ENCODE peak calls at places on chromosome 18, in four cellular contexts. One of them, this sample, is unnamed.

GRCh38 chr18:37764526-37764925 is 198.9 kb upstream of the CELF4 start:
- DNase-seq in HepG2: no peak
- DNase-seq in IMR-90: no peak
- DNase-seq in fibroblast of villous mesenchyme: no peak
- DNase-seq in this sample: no peak

GRCh38 chr18:45764000-45764686 is 40.2 kb downstream of the SLC14A1 start:
- DNase-seq in HepG2: no peak
- DNase-seq in IMR-90: peak; percentile 67
- DNase-seq in fibroblast of villous mesenchyme: peak; percentile 27
- DNase-seq in this sample: no peak

GRCh38 chr18:3498705-3499451 is 48.9 kb downstream of the TGIF1 start:
- DNase-seq in HepG2: no peak
- DNase-seq in IMR-90: peak; percentile 39
- DNase-seq in fibroblast of villous mesenchyme: peak; percentile 51
- DNase-seq in this sample: no peak

GRCh38 chr18:3448845-3449701 is 899 bp upstream of the TGIF1 start:
- DNase-seq in HepG2: peak; percentile 91
- DNase-seq in IMR-90: peak; percentile 90
- DNase-seq in fibroblast of villous mesenchyme: peak; percentile 97
- DNase-seq in this sample: no peak

GRCh38 chr18:66439207-66439606 is 164.7 kb downstream of the CDH19 start:
- DNase-seq in HepG2: no peak
- DNase-seq in IMR-90: no peak
- DNase-seq in fibroblast of villous mesenchyme: no peak
- DNase-seq in this sample: no peak

GRCh38 chr18:4068552-4069158 is 386.5 kb downstream of the DLGAP1 start:
- DNase-seq in HepG2: peak; percentile 34
- DNase-seq in IMR-90: peak; percentile 56
- DNase-seq in fibroblast of villous mesenchyme: peak; percentile 32
- DNase-seq in this sample: no peak

GRCh38 chr18:47898055-47898454 is 32.4 kb downstream of the SMAD2 start:
- DNase-seq in HepG2: no peak
- DNase-seq in IMR-90: no peak
- DNase-seq in fibroblast of villous mesenchyme: no peak
- DNase-seq in this sample: no peak

GRCh38 chr18:26453370-26454030 is 94.9 kb downstream of the KCTD1 start:
- DNase-seq in HepG2: no peak
- DNase-seq in IMR-90: no peak
- DNase-seq in fibroblast of villous mesenchyme: no peak
- DNase-seq in this sample: no peak

GRCh38 chr18:51028201-51028805 is 1.7 kb upstream of the SMAD4 start:
- DNase-seq in HepG2: peak; percentile 65
- DNase-seq in IMR-90: peak; percentile 50
- DNase-seq in fibroblast of villous mesenchyme: no peak
- DNase-seq in this sample: no peak

GRCh38 chr18:46718501-46719341 is 38.1 kb downstream of the ST8SIA5 start:
- DNase-seq in HepG2: no peak
- DNase-seq in IMR-90: peak; percentile 68
- DNase-seq in fibroblast of villous mesenchyme: peak; percentile 33
- DNase-seq in this sample: peak; percentile 4

GRCh38 chr18:54387631-54388030 is 29.9 kb downstream of the C18orf54 start:
- DNase-seq in HepG2: no peak
- DNase-seq in IMR-90: no peak
- DNase-seq in fibroblast of villous mesenchyme: no peak
- DNase-seq in this sample: no peak

GRCh38 chr18:55552498-55553189 is 35.3 kb downstream of the TCF4 start:
- DNase-seq in HepG2: no peak
- DNase-seq in IMR-90: peak; percentile 91
- DNase-seq in fibroblast of villous mesenchyme: peak; percentile 7
- DNase-seq in this sample: no peak

GRCh38 chr18:408367-408766 is 92.1 kb downstream of the COLEC12 start:
- DNase-seq in HepG2: no peak
- DNase-seq in IMR-90: no peak
- DNase-seq in fibroblast of villous mesenchyme: no peak
- DNase-seq in this sample: no peak

GRCh38 chr18:75923169-75923568 is 495.7 kb upstream of the SMIM21 start:
- DNase-seq in HepG2: no peak
- DNase-seq in IMR-90: peak; percentile 1
- DNase-seq in fibroblast of villous mesenchyme: peak; percentile 1
- DNase-seq in this sample: no peak

GRCh38 chr18:36580266-36580665 is 248.5 kb downstream of the TPGS2 start:
- DNase-seq in HepG2: no peak
- DNase-seq in IMR-90: peak; percentile 51
- DNase-seq in fibroblast of villous mesenchyme: peak; percentile 62
- DNase-seq in this sample: no peak

DNA sequence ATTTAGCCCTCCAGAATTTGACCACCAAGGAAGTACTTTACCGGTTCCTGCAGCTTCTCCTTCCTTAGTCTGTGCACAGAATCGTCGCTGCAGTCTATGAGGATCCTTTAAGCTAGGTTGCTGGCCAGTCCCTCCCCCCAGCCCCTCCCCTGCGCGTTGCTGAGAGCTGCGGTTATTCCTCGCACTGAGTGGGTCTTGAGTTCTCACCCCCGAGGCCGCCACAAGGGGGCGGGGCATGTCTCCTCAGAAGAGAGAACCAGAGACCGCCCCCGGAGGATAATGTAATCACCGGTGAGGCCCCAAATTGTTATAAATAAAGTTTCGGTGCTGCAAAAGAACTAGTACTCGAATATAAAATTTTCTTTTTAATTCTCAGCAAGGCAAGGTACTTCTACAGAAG is 1184.9 kb upstream of the CDH2 start:
- DNase-seq in HepG2: no peak
- DNase-seq in IMR-90: no peak
- DNase-seq in fibroblast of villous mesenchyme: peak; percentile 67
- DNase-seq in this sample: no peak
- TF ChIP-seq CTCF in HepG2: no peak
- TF ChIP-seq CTCF in IMR-90: no peak
- TF ChIP-seq CTCF in fibroblast of villous mesenchyme: peak; percentile 53
- TF ChIP-seq CTCF in this sample: no peak

GRCh38 chr18:13868501-13869271 is 44.7 kb downstream of the MC5R start:
- DNase-seq in HepG2: no peak
- DNase-seq in IMR-90: no peak
- DNase-seq in fibroblast of villous mesenchyme: no peak
- DNase-seq in this sample: no peak
- H3K4me3 ChIP-seq in HepG2: no peak overlapping the region
- H3K4me3 ChIP-seq in IMR-90: no peak overlapping the region
- H3K4me3 ChIP-seq in fibroblast of villous mesenchyme: no peak overlapping the region
- H3K4me3 ChIP-seq in this sample: no peak overlapping the region

DNA sequence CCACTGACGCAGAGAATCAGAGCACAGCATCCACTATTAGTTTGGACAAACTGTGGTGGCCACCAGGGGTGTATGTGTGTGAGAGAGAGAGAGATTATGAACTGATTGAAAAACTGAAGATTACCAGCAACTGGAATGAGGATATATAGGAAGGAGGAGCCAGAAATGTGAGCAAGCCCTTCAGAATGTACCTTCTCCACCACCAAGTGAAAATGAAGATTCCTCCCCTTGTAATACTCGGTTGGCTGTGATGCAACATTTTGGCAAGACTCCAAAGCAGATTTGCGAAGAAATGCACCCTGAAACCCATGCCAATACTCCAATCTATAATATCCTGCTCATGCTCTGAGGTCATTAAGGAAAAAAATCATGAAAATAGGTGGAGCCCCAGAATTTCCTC is 121.2 kb upstream of the SLC35G4 start:
- DNase-seq in HepG2: no peak
- DNase-seq in IMR-90: peak; percentile 41
- DNase-seq in fibroblast of villous mesenchyme: peak; percentile 3
- DNase-seq in this sample: peak; percentile 12
- TF ChIP-seq CTCF in HepG2: no peak
- TF ChIP-seq CTCF in IMR-90: no peak
- TF ChIP-seq CTCF in fibroblast of villous mesenchyme: no peak
- TF ChIP-seq CTCF in this sample: no peak

DNA sequence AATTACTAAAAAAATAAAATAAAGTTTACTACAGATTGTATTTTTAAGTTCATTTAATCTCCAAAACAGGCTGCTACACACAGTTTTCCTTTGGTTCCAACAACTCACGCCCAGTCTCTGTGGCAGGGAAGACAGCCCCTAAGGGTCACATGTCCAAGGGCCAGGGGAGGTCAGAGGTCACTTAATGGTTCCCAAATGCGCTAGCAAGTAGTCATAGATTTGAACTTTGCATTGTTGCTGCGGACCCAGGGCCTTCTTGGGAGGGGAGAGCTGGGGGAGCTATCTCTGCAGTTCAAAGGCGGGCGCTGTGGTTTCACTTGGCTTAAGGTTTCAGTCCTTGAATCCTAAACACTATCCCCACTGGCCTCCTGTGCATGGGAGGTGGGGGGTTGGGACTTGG is 74.8 kb upstream of the ZNF532 start:
- DNase-seq in HepG2: no peak
- DNase-seq in IMR-90: no peak
- DNase-seq in fibroblast of villous mesenchyme: peak; percentile 80
- DNase-seq in this sample: no peak
- H3K4me3 ChIP-seq in HepG2: no peak overlapping the region
- H3K4me3 ChIP-seq in IMR-90: no peak overlapping the region
- H3K4me3 ChIP-seq in fibroblast of villous mesenchyme: no peak overlapping the region
- H3K4me3 ChIP-seq in this sample: no peak overlapping the region

DNA sequence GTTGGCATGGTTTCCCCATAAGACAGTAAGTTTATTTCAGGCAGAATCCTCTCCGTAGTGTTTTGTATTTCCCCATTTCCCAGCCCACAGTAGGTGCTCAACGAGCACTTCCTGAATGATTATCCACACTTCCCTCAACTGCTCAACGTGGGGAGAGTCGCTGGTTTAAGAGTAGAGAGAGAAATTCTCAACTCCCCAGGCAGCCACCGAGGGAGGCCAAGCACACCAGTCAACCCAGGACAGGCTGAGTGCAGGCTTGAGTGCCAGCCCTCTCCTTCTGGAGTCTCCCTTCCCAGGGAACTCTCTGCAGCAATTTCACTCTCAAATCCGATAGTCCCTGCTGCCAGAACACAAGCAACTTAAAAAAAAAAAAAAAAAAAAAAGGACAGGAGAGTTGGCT is 92.0 kb upstream of the LMAN1 start:
- DNase-seq in HepG2: no peak
- DNase-seq in IMR-90: no peak
- DNase-seq in fibroblast of villous mesenchyme: no peak
- DNase-seq in this sample: no peak
- TF ChIP-seq CTCF in HepG2: no peak
- TF ChIP-seq CTCF in IMR-90: no peak
- TF ChIP-seq CTCF in fibroblast of villous mesenchyme: no peak
- TF ChIP-seq CTCF in this sample: no peak

GRCh38 chr18:39453356-39453755 is 1887.8 kb upstream of the CELF4 start:
- DNase-seq in HepG2: no peak
- DNase-seq in IMR-90: no peak
- DNase-seq in fibroblast of villous mesenchyme: no peak
- DNase-seq in this sample: no peak
- H3K4me3 ChIP-seq in HepG2: no peak overlapping the region
- H3K4me3 ChIP-seq in IMR-90: no peak overlapping the region
- H3K4me3 ChIP-seq in fibroblast of villous mesenchyme: no peak overlapping the region
- H3K4me3 ChIP-seq in this sample: no peak overlapping the region

DNA sequence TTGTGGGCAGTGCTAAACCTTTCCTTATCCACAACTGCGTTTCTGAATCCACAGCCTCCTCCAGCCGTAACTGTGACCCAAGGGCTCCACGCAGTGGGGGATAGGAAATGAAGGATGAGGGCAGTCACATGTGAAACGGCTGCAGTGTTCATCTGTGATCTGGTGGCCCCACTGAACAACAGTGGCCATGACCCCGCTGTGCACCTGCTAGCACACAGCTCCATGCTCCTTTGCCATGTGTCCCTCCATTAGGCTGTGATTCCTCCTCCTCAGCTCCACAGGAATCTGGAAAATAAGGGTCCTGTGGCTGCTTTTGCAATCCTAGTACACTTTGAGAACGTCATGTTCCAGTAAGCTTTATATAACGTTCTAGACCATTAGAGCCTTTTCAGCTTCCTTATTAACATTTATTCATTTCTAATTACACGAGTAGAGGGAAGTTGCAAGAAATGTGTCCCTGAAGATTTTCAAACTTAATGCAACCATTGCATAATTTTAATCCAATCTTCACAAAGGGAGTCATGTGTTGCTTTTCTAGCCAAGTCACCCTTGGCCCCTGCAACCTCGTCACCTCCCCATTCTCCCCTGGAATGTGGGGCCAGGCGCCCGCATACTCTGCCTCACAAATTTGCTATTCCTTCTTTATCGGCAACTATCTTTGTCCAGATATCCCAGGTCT is 7.1 kb upstream of the NAPG start:
- DNase-seq in HepG2: peak; percentile 16
- DNase-seq in IMR-90: peak; percentile 36
- DNase-seq in fibroblast of villous mesenchyme: peak; percentile 73
- DNase-seq in this sample: no peak
- TF ChIP-seq CTCF in HepG2: peak; percentile 70
- TF ChIP-seq CTCF in IMR-90: peak; percentile 46
- TF ChIP-seq CTCF in fibroblast of villous mesenchyme: peak; percentile 46
- TF ChIP-seq CTCF in this sample: peak; percentile 58